ENCODE peak calls at places on chromosomes 4 and X, in six cellular contexts. One of them, this sample, is unnamed.

GRCh38 chr4:168857546-168858314 is 152.3 kb downstream of the CBR4 start:
- DNase-seq in DMS79: no peak
- DNase-seq in Ammon's horn: no peak
- DNase-seq in aorta: no peak
- DNase-seq in NCI-H1092: no peak
- DNase-seq in stimulated activated CD8-positive, alpha-beta memory T cell treated with anti-CD3 and anti-CD28 coated beads, Interleukin-7, amount 100 ng/mL, for 1 hour: no peak
- DNase-seq in this sample: no peak

GRCh38 chr4:116358633-116359222 is 726.6 kb downstream of the TRAM1L1 start:
- DNase-seq in DMS79: no peak
- DNase-seq in Ammon's horn: no peak
- DNase-seq in aorta: peak; percentile 26
- DNase-seq in NCI-H1092: peak; percentile 25
- DNase-seq in stimulated activated CD8-positive, alpha-beta memory T cell treated with anti-CD3 and anti-CD28 coated beads, Interleukin-7, amount 100 ng/mL, for 1 hour: no peak
- DNase-seq in this sample: peak; percentile 32

GRCh38 chr4:74578329-74578728 is 133.4 kb downstream of the AREG start:
- DNase-seq in DMS79: no peak
- DNase-seq in Ammon's horn: no peak
- DNase-seq in aorta: no peak
- DNase-seq in NCI-H1092: no peak
- DNase-seq in stimulated activated CD8-positive, alpha-beta memory T cell treated with anti-CD3 and anti-CD28 coated beads, Interleukin-7, amount 100 ng/mL, for 1 hour: no peak
- DNase-seq in this sample: no peak

GRCh38 chr4:104524591-104524990 is 29.9 kb upstream of the CXXC4 start:
- DNase-seq in DMS79: no peak
- DNase-seq in Ammon's horn: no peak
- DNase-seq in aorta: no peak
- DNase-seq in NCI-H1092: no peak
- DNase-seq in stimulated activated CD8-positive, alpha-beta memory T cell treated with anti-CD3 and anti-CD28 coated beads, Interleukin-7, amount 100 ng/mL, for 1 hour: no peak
- DNase-seq in this sample: no peak

GRCh38 chr4:136793848-136794247 is 738.4 kb downstream of the PCDH18 start:
- DNase-seq in DMS79: no peak
- DNase-seq in Ammon's horn: no peak
- DNase-seq in aorta: no peak
- DNase-seq in NCI-H1092: no peak
- DNase-seq in stimulated activated CD8-positive, alpha-beta memory T cell treated with anti-CD3 and anti-CD28 coated beads, Interleukin-7, amount 100 ng/mL, for 1 hour: no peak
- DNase-seq in this sample: no peak

GRCh38 chrX:45009371-45010000 is 136.5 kb downstream of the KDM6A start:
- DNase-seq in DMS79: no peak
- DNase-seq in Ammon's horn: no peak
- DNase-seq in aorta: no peak
- DNase-seq in NCI-H1092: no peak
- DNase-seq in stimulated activated CD8-positive, alpha-beta memory T cell treated with anti-CD3 and anti-CD28 coated beads, Interleukin-7, amount 100 ng/mL, for 1 hour: no peak
- DNase-seq in this sample: no peak

GRCh38 chr4:38531126-38531737 is 132.8 kb upstream of the KLF3 start:
- DNase-seq in DMS79: peak; percentile 6
- DNase-seq in Ammon's horn: peak; percentile 34
- DNase-seq in aorta: no peak
- DNase-seq in NCI-H1092: no peak
- DNase-seq in stimulated activated CD8-positive, alpha-beta memory T cell treated with anti-CD3 and anti-CD28 coated beads, Interleukin-7, amount 100 ng/mL, for 1 hour: no peak
- DNase-seq in this sample: no peak

GRCh38 chr4:85823295-85823694 is 348.3 kb downstream of the ARHGAP24 start:
- DNase-seq in DMS79: no peak
- DNase-seq in Ammon's horn: no peak
- DNase-seq in aorta: no peak
- DNase-seq in NCI-H1092: no peak
- DNase-seq in stimulated activated CD8-positive, alpha-beta memory T cell treated with anti-CD3 and anti-CD28 coated beads, Interleukin-7, amount 100 ng/mL, for 1 hour: no peak
- DNase-seq in this sample: no peak

GRCh38 chr4:106816501-106816900 is 219.6 kb downstream of the DKK2 start:
- DNase-seq in DMS79: no peak
- DNase-seq in Ammon's horn: no peak
- DNase-seq in aorta: no peak
- DNase-seq in NCI-H1092: no peak
- DNase-seq in stimulated activated CD8-positive, alpha-beta memory T cell treated with anti-CD3 and anti-CD28 coated beads, Interleukin-7, amount 100 ng/mL, for 1 hour: no peak
- DNase-seq in this sample: no peak

GRCh38 chrX:66046612-66047235 is 6.8 kb upstream of the VSIG4 start:
- DNase-seq in DMS79: no peak
- DNase-seq in Ammon's horn: no peak
- DNase-seq in aorta: no peak
- DNase-seq in NCI-H1092: no peak
- DNase-seq in stimulated activated CD8-positive, alpha-beta memory T cell treated with anti-CD3 and anti-CD28 coated beads, Interleukin-7, amount 100 ng/mL, for 1 hour: no peak
- DNase-seq in this sample: no peak

GRCh38 chr4:113499696-113500095 is 261.8 kb downstream of the CAMK2D start:
- DNase-seq in DMS79: no peak
- DNase-seq in Ammon's horn: no peak
- DNase-seq in aorta: no peak
- DNase-seq in NCI-H1092: no peak
- DNase-seq in stimulated activated CD8-positive, alpha-beta memory T cell treated with anti-CD3 and anti-CD28 coated beads, Interleukin-7, amount 100 ng/mL, for 1 hour: no peak
- DNase-seq in this sample: no peak

GRCh38 chr4:10667651-10668341 is 16.8 kb downstream of the CLNK start:
- DNase-seq in DMS79: no peak
- DNase-seq in Ammon's horn: no peak
- DNase-seq in aorta: no peak
- DNase-seq in NCI-H1092: peak; percentile 74
- DNase-seq in stimulated activated CD8-positive, alpha-beta memory T cell treated with anti-CD3 and anti-CD28 coated beads, Interleukin-7, amount 100 ng/mL, for 1 hour: no peak
- DNase-seq in this sample: no peak

GRCh38 chr4:112946127-112946526 is 103.3 kb upstream of the ANK2 start:
- DNase-seq in DMS79: no peak
- DNase-seq in Ammon's horn: no peak
- DNase-seq in aorta: no peak
- DNase-seq in NCI-H1092: no peak
- DNase-seq in stimulated activated CD8-positive, alpha-beta memory T cell treated with anti-CD3 and anti-CD28 coated beads, Interleukin-7, amount 100 ng/mL, for 1 hour: no peak
- DNase-seq in this sample: no peak

GRCh38 chrX:40415675-40416074 is 165.1 kb upstream of the ATP6AP2 start:
- DNase-seq in DMS79: peak; percentile 9
- DNase-seq in Ammon's horn: no peak
- DNase-seq in aorta: no peak
- DNase-seq in NCI-H1092: peak; percentile 44
- DNase-seq in stimulated activated CD8-positive, alpha-beta memory T cell treated with anti-CD3 and anti-CD28 coated beads, Interleukin-7, amount 100 ng/mL, for 1 hour: no peak
- DNase-seq in this sample: no peak

GRCh38 chrX:72381439-72382198 is 75.9 kb upstream of the CITED1 start:
- DNase-seq in DMS79: peak; percentile 82
- DNase-seq in Ammon's horn: no peak
- DNase-seq in aorta: no peak
- DNase-seq in NCI-H1092: no peak
- DNase-seq in stimulated activated CD8-positive, alpha-beta memory T cell treated with anti-CD3 and anti-CD28 coated beads, Interleukin-7, amount 100 ng/mL, for 1 hour: no peak
- DNase-seq in this sample: no peak

GRCh38 chrX:63581390-63581789 is 203.6 kb downstream of the ARHGEF9 start:
- DNase-seq in DMS79: no peak
- DNase-seq in Ammon's horn: no peak
- DNase-seq in aorta: no peak
- DNase-seq in NCI-H1092: no peak
- DNase-seq in stimulated activated CD8-positive, alpha-beta memory T cell treated with anti-CD3 and anti-CD28 coated beads, Interleukin-7, amount 100 ng/mL, for 1 hour: no peak
- DNase-seq in this sample: no peak

GRCh38 chr4:157128395-157128794 is 52.4 kb downstream of the GLRB start:
- DNase-seq in DMS79: no peak
- DNase-seq in Ammon's horn: no peak
- DNase-seq in aorta: no peak
- DNase-seq in NCI-H1092: no peak
- DNase-seq in stimulated activated CD8-positive, alpha-beta memory T cell treated with anti-CD3 and anti-CD28 coated beads, Interleukin-7, amount 100 ng/mL, for 1 hour: no peak
- DNase-seq in this sample: no peak

GRCh38 chr4:139555705-139556070 is 331 bp downstream of the SETD7 start:
- DNase-seq in DMS79: no peak
- DNase-seq in Ammon's horn: no peak
- DNase-seq in aorta: peak; percentile 88
- DNase-seq in NCI-H1092: no peak
- DNase-seq in stimulated activated CD8-positive, alpha-beta memory T cell treated with anti-CD3 and anti-CD28 coated beads, Interleukin-7, amount 100 ng/mL, for 1 hour: no peak
- DNase-seq in this sample: no peak

GRCh38 chr4:27000820-27001219 is 140.2 kb downstream of the STIM2 start:
- DNase-seq in DMS79: no peak
- DNase-seq in Ammon's horn: no peak
- DNase-seq in aorta: no peak
- DNase-seq in NCI-H1092: no peak
- DNase-seq in stimulated activated CD8-positive, alpha-beta memory T cell treated with anti-CD3 and anti-CD28 coated beads, Interleukin-7, amount 100 ng/mL, for 1 hour: no peak
- DNase-seq in this sample: no peak

GRCh38 chr4:76699911-76700310 is 198.0 kb downstream of the SOWAHB start:
- DNase-seq in DMS79: no peak
- DNase-seq in Ammon's horn: no peak
- DNase-seq in aorta: no peak
- DNase-seq in NCI-H1092: no peak
- DNase-seq in stimulated activated CD8-positive, alpha-beta memory T cell treated with anti-CD3 and anti-CD28 coated beads, Interleukin-7, amount 100 ng/mL, for 1 hour: no peak
- DNase-seq in this sample: no peak

GRCh38 chrX:12741416-12741815 is 49.8 kb upstream of the PRPS2 start:
- DNase-seq in DMS79: no peak
- DNase-seq in Ammon's horn: no peak
- DNase-seq in aorta: no peak
- DNase-seq in NCI-H1092: no peak
- DNase-seq in stimulated activated CD8-positive, alpha-beta memory T cell treated with anti-CD3 and anti-CD28 coated beads, Interleukin-7, amount 100 ng/mL, for 1 hour: no peak
- DNase-seq in this sample: no peak

GRCh38 chr4:89298788-89299152 is 8.8 kb downstream of the GPRIN3 start:
- DNase-seq in DMS79: no peak
- DNase-seq in Ammon's horn: no peak
- DNase-seq in aorta: no peak
- DNase-seq in NCI-H1092: no peak
- DNase-seq in stimulated activated CD8-positive, alpha-beta memory T cell treated with anti-CD3 and anti-CD28 coated beads, Interleukin-7, amount 100 ng/mL, for 1 hour: no peak
- DNase-seq in this sample: peak; percentile 32

GRCh38 chr4:17128268-17128667 is 229.8 kb upstream of the LDB2 start:
- DNase-seq in DMS79: no peak
- DNase-seq in Ammon's horn: no peak
- DNase-seq in aorta: no peak
- DNase-seq in NCI-H1092: no peak
- DNase-seq in stimulated activated CD8-positive, alpha-beta memory T cell treated with anti-CD3 and anti-CD28 coated beads, Interleukin-7, amount 100 ng/mL, for 1 hour: no peak
- DNase-seq in this sample: no peak

GRCh38 chrX:38060331-38060878 is 54.1 kb downstream of the SYTL5 start:
- DNase-seq in DMS79: no peak
- DNase-seq in Ammon's horn: no peak
- DNase-seq in aorta: no peak
- DNase-seq in NCI-H1092: no peak
- DNase-seq in stimulated activated CD8-positive, alpha-beta memory T cell treated with anti-CD3 and anti-CD28 coated beads, Interleukin-7, amount 100 ng/mL, for 1 hour: no peak
- DNase-seq in this sample: no peak

GRCh38 chr4:665381-665750 is 8.7 kb downstream of the ATP5ME start:
- DNase-seq in DMS79: no peak
- DNase-seq in Ammon's horn: no peak
- DNase-seq in aorta: peak; percentile 72
- DNase-seq in NCI-H1092: no peak
- DNase-seq in stimulated activated CD8-positive, alpha-beta memory T cell treated with anti-CD3 and anti-CD28 coated beads, Interleukin-7, amount 100 ng/mL, for 1 hour: no peak
- DNase-seq in this sample: no peak

GRCh38 chrX:122091571-122091970 is 1044.2 kb downstream of the GLUD2 start:
- DNase-seq in DMS79: no peak
- DNase-seq in Ammon's horn: no peak
- DNase-seq in aorta: no peak
- DNase-seq in NCI-H1092: no peak
- DNase-seq in stimulated activated CD8-positive, alpha-beta memory T cell treated with anti-CD3 and anti-CD28 coated beads, Interleukin-7, amount 100 ng/mL, for 1 hour: no peak
- DNase-seq in this sample: no peak

GRCh38 chrX:12704706-12705105 is 86.5 kb upstream of the PRPS2 start:
- DNase-seq in DMS79: no peak
- DNase-seq in Ammon's horn: no peak
- DNase-seq in aorta: no peak
- DNase-seq in NCI-H1092: no peak
- DNase-seq in stimulated activated CD8-positive, alpha-beta memory T cell treated with anti-CD3 and anti-CD28 coated beads, Interleukin-7, amount 100 ng/mL, for 1 hour: no peak
- DNase-seq in this sample: no peak

GRCh38 chr4:165324203-165324917 is 3.1 kb upstream of the MSMO1 start:
- DNase-seq in DMS79: no peak
- DNase-seq in Ammon's horn: no peak
- DNase-seq in aorta: no peak
- DNase-seq in NCI-H1092: no peak
- DNase-seq in stimulated activated CD8-positive, alpha-beta memory T cell treated with anti-CD3 and anti-CD28 coated beads, Interleukin-7, amount 100 ng/mL, for 1 hour: no peak
- DNase-seq in this sample: no peak

GRCh38 chr4:169665039-169665732 is 44.8 kb downstream of the CLCN3 start:
- DNase-seq in DMS79: no peak
- DNase-seq in Ammon's horn: no peak
- DNase-seq in aorta: no peak
- DNase-seq in NCI-H1092: no peak
- DNase-seq in stimulated activated CD8-positive, alpha-beta memory T cell treated with anti-CD3 and anti-CD28 coated beads, Interleukin-7, amount 100 ng/mL, for 1 hour: no peak
- DNase-seq in this sample: no peak

GRCh38 chr4:120785202-120785601 is 137.3 kb downstream of the PRDM5 start:
- DNase-seq in DMS79: no peak
- DNase-seq in Ammon's horn: no peak
- DNase-seq in aorta: no peak
- DNase-seq in NCI-H1092: no peak
- DNase-seq in stimulated activated CD8-positive, alpha-beta memory T cell treated with anti-CD3 and anti-CD28 coated beads, Interleukin-7, amount 100 ng/mL, for 1 hour: no peak
- DNase-seq in this sample: no peak

GRCh38 chr4:8725845-8726244 is 133.3 kb downstream of the CPZ start:
- DNase-seq in DMS79: no peak
- DNase-seq in Ammon's horn: no peak
- DNase-seq in aorta: peak; percentile 27
- DNase-seq in NCI-H1092: no peak
- DNase-seq in stimulated activated CD8-positive, alpha-beta memory T cell treated with anti-CD3 and anti-CD28 coated beads, Interleukin-7, amount 100 ng/mL, for 1 hour: no peak
- DNase-seq in this sample: no peak

GRCh38 chr4:110798682-110799081 is 175.8 kb upstream of the PITX2 start:
- DNase-seq in DMS79: no peak
- DNase-seq in Ammon's horn: no peak
- DNase-seq in aorta: no peak
- DNase-seq in NCI-H1092: no peak
- DNase-seq in stimulated activated CD8-positive, alpha-beta memory T cell treated with anti-CD3 and anti-CD28 coated beads, Interleukin-7, amount 100 ng/mL, for 1 hour: no peak
- DNase-seq in this sample: peak; percentile 37

GRCh38 chrX:78064152-78064551 is 39.9 kb upstream of the PGK1 start:
- DNase-seq in DMS79: no peak
- DNase-seq in Ammon's horn: no peak
- DNase-seq in aorta: no peak
- DNase-seq in NCI-H1092: no peak
- DNase-seq in stimulated activated CD8-positive, alpha-beta memory T cell treated with anti-CD3 and anti-CD28 coated beads, Interleukin-7, amount 100 ng/mL, for 1 hour: no peak
- DNase-seq in this sample: no peak

GRCh38 chr4:8377103-8378075 is 63.1 kb downstream of the ACOX3 start:
- DNase-seq in DMS79: no peak
- DNase-seq in Ammon's horn: peak; percentile 54
- DNase-seq in aorta: peak; percentile 69
- DNase-seq in NCI-H1092: no peak
- DNase-seq in stimulated activated CD8-positive, alpha-beta memory T cell treated with anti-CD3 and anti-CD28 coated beads, Interleukin-7, amount 100 ng/mL, for 1 hour: no peak
- DNase-seq in this sample: no peak

GRCh38 chr4:3719191-3719590 is 47.0 kb upstream of the ADRA2C start:
- DNase-seq in DMS79: no peak
- DNase-seq in Ammon's horn: no peak
- DNase-seq in aorta: no peak
- DNase-seq in NCI-H1092: no peak
- DNase-seq in stimulated activated CD8-positive, alpha-beta memory T cell treated with anti-CD3 and anti-CD28 coated beads, Interleukin-7, amount 100 ng/mL, for 1 hour: no peak
- DNase-seq in this sample: no peak

This sample was measured in SK-N-MC.